ENCODE peak calls at places on chromosomes 1 and 21, in eight cellular contexts. F is fibroblast of lung; A is stimulated activated CD4-positive, alpha-beta T cell treated with anti-CD3 and anti-CD28 coated beads, TNF-alpha, amount 100 ng/mL, for 4 hours; Q is heart left ventricle; S is left ventricle myocardium inferior; K is HCEC 1CT; V is amygdala; X is tibial artery. T is an unnamed sample.

GRCh38 chr21:21415741-21416140 is 417.5 kb downstream of the NCAM2 start:
- DNase-seq in Q (no peak), V (no peak), K (no peak), A (no peak), F (peak; percentile 56), S (no peak), X (no peak), T (no peak)

GRCh38 chr1:183470961-183471747 is 1.1 kb upstream of the SMG7 start:
- DNase-seq in X (peak; percentile 85), K (peak; percentile 81), V (peak; percentile 79), A (peak; percentile 56), Q (peak; percentile 87), F (peak; percentile 79), S (peak; percentile 75), T (no peak)

GRCh38 chr1:217343907-217344306 is 287.0 kb downstream of the GPATCH2 start:
- DNase-seq in X (no peak), A (no peak), F (no peak), V (no peak), K (no peak), Q (no peak), S (no peak), T (no peak)

GRCh38 chr1:227915564-227916553 is 31.9 kb downstream of the WNT9A start:
- DNase-seq in V (no peak), F (no peak), S (no peak), K (no peak), X (no peak), Q (peak; percentile 23), A (no peak), T (no peak)

GRCh38 chr1:3219005-3219724 is 150.2 kb downstream of the PRDM16 start:
- DNase-seq in Q (peak; percentile 85), F (peak; percentile 86), X (peak; percentile 90), K (no peak), V (peak; percentile 39), S (peak; percentile 83), A (no peak), T (no peak)

GRCh38 chr1:6456800-6457466 is 9.0 kb downstream of the TNFRSF25 start:
- DNase-seq in X (no peak), S (no peak), V (no peak), K (no peak), Q (no peak), F (no peak), A (no peak), T (no peak)

GRCh38 chr1:24315391-24315790 is 3.8 kb upstream of the GRHL3 start:
- DNase-seq in S (no peak), V (no peak), K (no peak), A (no peak), X (peak; percentile 15), F (no peak), Q (no peak), T (no peak)

GRCh38 chr1:7670334-7671145 is 100.6 kb upstream of the VAMP3 start:
- DNase-seq in K (no peak), V (no peak), A (no peak), S (peak; percentile 68), X (no peak), Q (no peak), F (no peak), T (no peak)

GRCh38 chr1:232306269-232306911 is 323.5 kb downstream of the SIPA1L2 start:
- DNase-seq in V (no peak), S (peak; percentile 42), K (no peak), X (no peak), A (no peak), Q (peak; percentile 67), F (no peak), T (no peak)

GRCh38 chr1:110155878-110156522 is 5.7 kb downstream of the SLC6A17 start:
- DNase-seq in X (peak; percentile 65), S (peak; percentile 61), K (peak; percentile 26), A (no peak), F (peak; percentile 48), V (no peak), Q (peak; percentile 81), T (peak; percentile 10)

T was measured in KG1.